ENCODE peak calls at places on chromosomes 13 and 19, in six cellular contexts. One of them, this sample, is unnamed.

GRCh38 chr13:40664100-40665060 is 2.1 kb downstream of the FOXO1 start:
- DNase-seq in RWPE1: peak; percentile 29
- DNase-seq in HL-60: no peak
- DNase-seq in CD4-positive, alpha-beta T cell: peak; percentile 65
- DNase-seq in body of pancreas: peak; percentile 80
- DNase-seq in H9: peak; percentile 37
- DNase-seq in this sample: peak; percentile 79

GRCh38 chr13:31236211-31236786 is 36.5 kb downstream of the B3GLCT start:
- DNase-seq in RWPE1: peak; percentile 24
- DNase-seq in HL-60: peak; percentile 21
- DNase-seq in CD4-positive, alpha-beta T cell: no peak
- DNase-seq in body of pancreas: peak; percentile 18
- DNase-seq in H9: no peak
- DNase-seq in this sample: peak; percentile 16

GRCh38 chr19:13099073-13099999 is 3.3 kb downstream of the LYL1 start:
- DNase-seq in RWPE1: no peak
- DNase-seq in HL-60: peak; percentile 83
- DNase-seq in CD4-positive, alpha-beta T cell: peak; percentile 76
- DNase-seq in body of pancreas: peak; percentile 76
- DNase-seq in H9: peak; percentile 78
- DNase-seq in this sample: peak; percentile 86

GRCh38 chr13:30581582-30581981 is 36.1 kb upstream of the USPL1 start:
- DNase-seq in RWPE1: peak; percentile 18
- DNase-seq in HL-60: no peak
- DNase-seq in CD4-positive, alpha-beta T cell: no peak
- DNase-seq in body of pancreas: peak; percentile 13
- DNase-seq in H9: no peak
- DNase-seq in this sample: peak; percentile 16

GRCh38 chr19:56507446-56508281 is at the start of gene ZNF471:
- DNase-seq in RWPE1: peak; percentile 69
- DNase-seq in HL-60: peak; percentile 95
- DNase-seq in CD4-positive, alpha-beta T cell: peak; percentile 68
- DNase-seq in body of pancreas: peak; percentile 99
- DNase-seq in H9: peak; percentile 94
- DNase-seq in this sample: peak; percentile 95

GRCh38 chr19:55189424-55189823 is 9.3 kb upstream of the SYT5 start:
- DNase-seq in RWPE1: peak; percentile 98
- DNase-seq in HL-60: no peak
- DNase-seq in CD4-positive, alpha-beta T cell: no peak
- DNase-seq in body of pancreas: peak; percentile 44
- DNase-seq in H9: peak; percentile 41
- DNase-seq in this sample: no peak

GRCh38 chr13:26482451-26483197 is 74.9 kb upstream of the WASF3 start:
- DNase-seq in RWPE1: peak; percentile 63
- DNase-seq in HL-60: peak; percentile 5
- DNase-seq in CD4-positive, alpha-beta T cell: peak; percentile 47
- DNase-seq in body of pancreas: peak; percentile 78
- DNase-seq in H9: peak; percentile 74
- DNase-seq in this sample: peak; percentile 80

GRCh38 chr13:110874508-110874960 is 40.3 kb downstream of the ANKRD10 start:
- DNase-seq in RWPE1: peak; percentile 87
- DNase-seq in HL-60: peak; percentile 22
- DNase-seq in CD4-positive, alpha-beta T cell: peak; percentile 25
- DNase-seq in body of pancreas: peak; percentile 88
- DNase-seq in H9: peak; percentile 88
- DNase-seq in this sample: peak; percentile 49

GRCh38 chr13:40205771-40206240 is 460.6 kb downstream of the FOXO1 start:
- DNase-seq in RWPE1: no peak
- DNase-seq in HL-60: no peak
- DNase-seq in CD4-positive, alpha-beta T cell: no peak
- DNase-seq in body of pancreas: no peak
- DNase-seq in H9: no peak
- DNase-seq in this sample: peak; percentile 12

GRCh38 chr13:26019881-26020535 is 31.8 kb downstream of the SHISA2 start:
- DNase-seq in RWPE1: no peak
- DNase-seq in HL-60: no peak
- DNase-seq in CD4-positive, alpha-beta T cell: no peak
- DNase-seq in body of pancreas: no peak
- DNase-seq in H9: no peak
- DNase-seq in this sample: no peak

GRCh38 chr13:30616927-30617314 is 799 bp upstream of the USPL1 start:
- DNase-seq in RWPE1: peak; percentile 69
- DNase-seq in HL-60: peak; percentile 68
- DNase-seq in CD4-positive, alpha-beta T cell: peak; percentile 34
- DNase-seq in body of pancreas: peak; percentile 86
- DNase-seq in H9: no peak
- DNase-seq in this sample: peak; percentile 64

GRCh38 chr19:46081928-46082727 is 41.3 kb upstream of the IGFL4 start:
- DNase-seq in RWPE1: peak; percentile 46
- DNase-seq in HL-60: peak; percentile 33
- DNase-seq in CD4-positive, alpha-beta T cell: no peak
- DNase-seq in body of pancreas: peak; percentile 41
- DNase-seq in H9: peak; percentile 39
- DNase-seq in this sample: peak; percentile 9

GRCh38 chr13:52118595-52118994 is 10.3 kb downstream of the NEK5 start:
- DNase-seq in RWPE1: no peak
- DNase-seq in HL-60: no peak
- DNase-seq in CD4-positive, alpha-beta T cell: no peak
- DNase-seq in body of pancreas: no peak
- DNase-seq in H9: no peak
- DNase-seq in this sample: no peak

GRCh38 chr19:1237754-1238372 is at the start of gene CBARP:
- DNase-seq in RWPE1: no peak
- DNase-seq in HL-60: no peak
- DNase-seq in CD4-positive, alpha-beta T cell: no peak
- DNase-seq in body of pancreas: no peak
- DNase-seq in H9: no peak
- DNase-seq in this sample: peak; percentile 31

GRCh38 chr13:23921451-23921888 is 24.2 kb upstream of the C1QTNF9B start:
- DNase-seq in RWPE1: peak; percentile 26
- DNase-seq in HL-60: peak; percentile 1
- DNase-seq in CD4-positive, alpha-beta T cell: no peak
- DNase-seq in body of pancreas: peak; percentile 15
- DNase-seq in H9: peak; percentile 68
- DNase-seq in this sample: peak; percentile 13

GRCh38 chr13:35994131-35994966 is 136.8 kb downstream of the DCLK1 start:
- DNase-seq in RWPE1: peak; percentile 84
- DNase-seq in HL-60: no peak
- DNase-seq in CD4-positive, alpha-beta T cell: no peak
- DNase-seq in body of pancreas: peak; percentile 77
- DNase-seq in H9: no peak
- DNase-seq in this sample: no peak

GRCh38 chr19:2039959-2040646 is 10.9 kb downstream of the MKNK2 start:
- DNase-seq in RWPE1: no peak
- DNase-seq in HL-60: peak; percentile 30
- DNase-seq in CD4-positive, alpha-beta T cell: no peak
- DNase-seq in body of pancreas: no peak
- DNase-seq in H9: no peak
- DNase-seq in this sample: no peak

GRCh38 chr13:97493471-97493870 is 59.5 kb downstream of the RAP2A start:
- DNase-seq in RWPE1: no peak
- DNase-seq in HL-60: no peak
- DNase-seq in CD4-positive, alpha-beta T cell: no peak
- DNase-seq in body of pancreas: no peak
- DNase-seq in H9: no peak
- DNase-seq in this sample: no peak

GRCh38 chr19:15779756-15780476 is 7.5 kb upstream of the OR10H5 start:
- DNase-seq in RWPE1: peak; percentile 20
- DNase-seq in HL-60: no peak
- DNase-seq in CD4-positive, alpha-beta T cell: no peak
- DNase-seq in body of pancreas: peak; percentile 81
- DNase-seq in H9: no peak
- DNase-seq in this sample: no peak

GRCh38 chr19:53908106-53908932 is 759 bp upstream of the CACNG7 start:
- DNase-seq in RWPE1: peak; percentile 39
- DNase-seq in HL-60: no peak
- DNase-seq in CD4-positive, alpha-beta T cell: peak; percentile 16
- DNase-seq in body of pancreas: peak; percentile 27
- DNase-seq in H9: peak; percentile 93
- DNase-seq in this sample: peak; percentile 73

GRCh38 chr19:43923875-43924274 is 11.2 kb downstream of the ZNF45 start:
- DNase-seq in RWPE1: no peak
- DNase-seq in HL-60: no peak
- DNase-seq in CD4-positive, alpha-beta T cell: no peak
- DNase-seq in body of pancreas: no peak
- DNase-seq in H9: no peak
- DNase-seq in this sample: no peak

GRCh38 chr19:47176627-47177090 is 46.0 kb downstream of the SAE1 start:
- DNase-seq in RWPE1: no peak
- DNase-seq in HL-60: no peak
- DNase-seq in CD4-positive, alpha-beta T cell: no peak
- DNase-seq in body of pancreas: no peak
- DNase-seq in H9: no peak
- DNase-seq in this sample: peak; percentile 62

GRCh38 chr13:113001251-113002140 is 32.5 kb downstream of the MCF2L start:
- DNase-seq in RWPE1: no peak
- DNase-seq in HL-60: no peak
- DNase-seq in CD4-positive, alpha-beta T cell: no peak
- DNase-seq in body of pancreas: peak; percentile 78
- DNase-seq in H9: peak; percentile 57
- DNase-seq in this sample: no peak

GRCh38 chr19:2602391-2603181 is 99.9 kb downstream of the GNG7 start:
- DNase-seq in RWPE1: peak; percentile 41
- DNase-seq in HL-60: no peak
- DNase-seq in CD4-positive, alpha-beta T cell: no peak
- DNase-seq in body of pancreas: peak; percentile 94
- DNase-seq in H9: peak; percentile 88
- DNase-seq in this sample: no peak

GRCh38 chr13:36124236-36124822 is 6.9 kb downstream of the DCLK1 start:
- DNase-seq in RWPE1: no peak
- DNase-seq in HL-60: no peak
- DNase-seq in CD4-positive, alpha-beta T cell: no peak
- DNase-seq in body of pancreas: peak; percentile 22
- DNase-seq in H9: no peak
- DNase-seq in this sample: no peak

GRCh38 chr13:73849292-73849691 is 284.9 kb downstream of the KLF12 start:
- DNase-seq in RWPE1: peak; percentile 1
- DNase-seq in HL-60: no peak
- DNase-seq in CD4-positive, alpha-beta T cell: no peak
- DNase-seq in body of pancreas: peak; percentile 6
- DNase-seq in H9: peak; percentile 64
- DNase-seq in this sample: peak; percentile 43

GRCh38 chr19:16351133-16351809 is 26.6 kb downstream of the KLF2 start:
- DNase-seq in RWPE1: no peak
- DNase-seq in HL-60: no peak
- DNase-seq in CD4-positive, alpha-beta T cell: no peak
- DNase-seq in body of pancreas: no peak
- DNase-seq in H9: no peak
- DNase-seq in this sample: no peak

GRCh38 chr13:63629591-63629990 is 2213.9 kb upstream of the PCDH20 start:
- DNase-seq in RWPE1: no peak
- DNase-seq in HL-60: no peak
- DNase-seq in CD4-positive, alpha-beta T cell: no peak
- DNase-seq in body of pancreas: no peak
- DNase-seq in H9: no peak
- DNase-seq in this sample: no peak

GRCh38 chr13:73722120-73722519 is 412.1 kb downstream of the KLF12 start:
- DNase-seq in RWPE1: peak; percentile 44
- DNase-seq in HL-60: no peak
- DNase-seq in CD4-positive, alpha-beta T cell: no peak
- DNase-seq in body of pancreas: no peak
- DNase-seq in H9: no peak
- DNase-seq in this sample: peak; percentile 31

GRCh38 chr13:111005364-111005763 is 90.5 kb upstream of the ANKRD10 start:
- DNase-seq in RWPE1: no peak
- DNase-seq in HL-60: no peak
- DNase-seq in CD4-positive, alpha-beta T cell: no peak
- DNase-seq in body of pancreas: no peak
- DNase-seq in H9: no peak
- DNase-seq in this sample: no peak

GRCh38 chr19:690203-690602 is 5.0 kb downstream of the PRSS57 start:
- DNase-seq in RWPE1: no peak
- DNase-seq in HL-60: no peak
- DNase-seq in CD4-positive, alpha-beta T cell: no peak
- DNase-seq in body of pancreas: no peak
- DNase-seq in H9: no peak
- DNase-seq in this sample: no peak

GRCh38 chr13:108508263-108508662 is 121.1 kb upstream of the MYO16 start:
- DNase-seq in RWPE1: peak; percentile 18
- DNase-seq in HL-60: no peak
- DNase-seq in CD4-positive, alpha-beta T cell: no peak
- DNase-seq in body of pancreas: no peak
- DNase-seq in H9: peak; percentile 40
- DNase-seq in this sample: no peak

GRCh38 chr19:39413269-39413902 is 917 bp downstream of the PLEKHG2 start:
- DNase-seq in RWPE1: no peak
- DNase-seq in HL-60: no peak
- DNase-seq in CD4-positive, alpha-beta T cell: no peak
- DNase-seq in body of pancreas: peak; percentile 38
- DNase-seq in H9: no peak
- DNase-seq in this sample: peak; percentile 37
- TF ChIP-seq CTCF in RWPE1: no peak
- TF ChIP-seq CTCF in HL-60: no peak
- TF ChIP-seq CTCF in CD4-positive, alpha-beta T cell: no peak
- TF ChIP-seq CTCF in body of pancreas: no peak
- TF ChIP-seq CTCF in H9: no peak
- TF ChIP-seq CTCF in this sample: no peak

DNA sequence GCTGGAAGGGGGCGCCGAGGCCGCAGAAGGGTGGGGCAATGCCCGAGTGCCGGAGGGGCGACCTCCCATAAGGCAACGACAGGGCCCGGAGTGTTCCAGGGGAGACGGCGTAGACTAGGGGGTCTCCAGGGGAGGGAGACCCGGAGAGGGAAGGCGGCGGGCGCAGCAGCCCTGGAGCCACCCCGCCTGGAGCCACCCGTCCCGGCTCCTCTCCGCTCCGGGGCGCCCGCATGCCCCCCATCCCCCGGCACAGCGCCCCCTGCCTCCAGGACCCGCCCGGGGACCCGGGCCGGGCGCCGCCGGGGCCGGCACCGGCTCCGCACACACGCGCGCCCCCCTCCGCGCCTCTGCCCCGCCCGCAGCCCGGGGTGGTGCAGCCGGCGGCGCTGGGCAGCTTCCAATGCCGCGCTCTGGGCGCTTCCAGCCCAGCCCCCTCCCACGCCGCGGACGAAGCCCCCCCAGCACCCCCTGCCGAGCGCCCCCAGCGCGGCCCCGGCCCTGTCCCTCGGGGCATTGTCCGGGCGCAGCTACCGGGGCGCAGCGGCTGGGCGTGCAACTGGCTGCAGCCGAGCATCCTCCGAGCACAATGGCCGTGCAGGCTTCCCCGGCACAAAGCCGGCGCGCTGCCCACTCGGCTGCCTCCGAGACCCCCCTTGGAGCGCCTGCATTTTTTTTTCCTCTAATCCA is 519 bp downstream of the PTPRS start:
- DNase-seq in RWPE1: no peak
- DNase-seq in HL-60: no peak
- DNase-seq in CD4-positive, alpha-beta T cell: no peak
- DNase-seq in body of pancreas: no peak
- DNase-seq in H9: no peak
- DNase-seq in this sample: no peak
- TF ChIP-seq CTCF in RWPE1: peak; percentile 24
- TF ChIP-seq CTCF in HL-60: no peak
- TF ChIP-seq CTCF in CD4-positive, alpha-beta T cell: no peak
- TF ChIP-seq CTCF in body of pancreas: no peak
- TF ChIP-seq CTCF in H9: peak; percentile 47
- TF ChIP-seq CTCF in this sample: no peak

GRCh38 chr13:27868639-27869435 is 51.0 kb upstream of the PDX1 start:
- DNase-seq in RWPE1: peak; percentile 20
- DNase-seq in HL-60: no peak
- DNase-seq in CD4-positive, alpha-beta T cell: no peak
- DNase-seq in body of pancreas: peak; percentile 54
- DNase-seq in H9: no peak
- DNase-seq in this sample: no peak
- TF ChIP-seq CTCF in RWPE1: peak; percentile 40
- TF ChIP-seq CTCF in HL-60: peak; percentile 5
- TF ChIP-seq CTCF in CD4-positive, alpha-beta T cell: peak; percentile 44
- TF ChIP-seq CTCF in body of pancreas: peak; percentile 87
- TF ChIP-seq CTCF in H9: peak; percentile 70
- TF ChIP-seq CTCF in this sample: peak; percentile 74

GRCh38 chr13:50733392-50733791 is 110.1 kb downstream of the DLEU7 start:
- DNase-seq in RWPE1: no peak
- DNase-seq in HL-60: no peak
- DNase-seq in CD4-positive, alpha-beta T cell: no peak
- DNase-seq in body of pancreas: no peak
- DNase-seq in H9: no peak
- DNase-seq in this sample: no peak
- TF ChIP-seq CTCF in RWPE1: no peak
- TF ChIP-seq CTCF in HL-60: no peak
- TF ChIP-seq CTCF in CD4-positive, alpha-beta T cell: no peak
- TF ChIP-seq CTCF in body of pancreas: no peak
- TF ChIP-seq CTCF in H9: no peak
- TF ChIP-seq CTCF in this sample: no peak